ENCODE peak calls at places on chromosome 19, in four cellular contexts. M is fibroblast of mammary gland; S is activated CD4-positive, alpha-beta T cell treated with anti-CD3 and anti-CD28 coated beads, Interleukin-2, amount 50 U/mL, for 24 hours; F is aorta. Q is an unnamed sample.

GRCh38 chr19:33064117-33064777 is 441 bp downstream of the RHPN2 start:
- DNase-seq in F (no peak), S (no peak), M (no peak), Q (peak)

GRCh38 chr19:54316746-54317107 is 3.8 kb upstream of the LILRA5 start:
- DNase-seq in F (no peak), M (no peak), S (no peak), Q (no peak)

GRCh38 chr19:37931941-37932655 is 25.1 kb downstream of the SIPA1L3 start:
- DNase-seq in M (peak), F (peak), S (no peak), Q (peak)

GRCh38 chr19:18086590-18087138 is at the start of gene IL12RB1:
- DNase-seq in F (no peak), S (peak), M (no peak), Q (no peak)

GRCh38 chr19:39544201-39544903 is 4.4 kb upstream of the EID2 start:
- DNase-seq in S (no peak), M (peak), F (no peak), Q (no peak)

GRCh38 chr19:2546128-2547032 is 70.5 kb downstream of the GADD45B start:
- DNase-seq in F (peak), M (peak), S (no peak), Q (no peak)

GRCh38 chr19:2529473-2529918 is 53.6 kb downstream of the GADD45B start:
- DNase-seq in S (no peak), M (peak), F (peak), Q (no peak)

GRCh38 chr19:18109731-18110671 is 12.4 kb downstream of the MAST3 start:
- DNase-seq in S (no peak), M (no peak), F (peak), Q (peak)

GRCh38 chr19:3533020-3533408 is 6.0 kb upstream of the TEKTIP1 start:
- DNase-seq in S (no peak), M (no peak), F (no peak), Q (no peak)

GRCh38 chr19:35066691-35067563 is 25.4 kb downstream of the HPN start:
- DNase-seq in S (peak), F (peak), M (peak), Q (peak)

GRCh38 chr19:38990949-38991697 is 15.6 kb upstream of the FBXO17 start:
- DNase-seq in F (no peak), S (no peak), M (no peak), Q (no peak)

GRCh38 chr19:34669305-34669704 is 7.7 kb downstream of the SCGB2B2 start:
- DNase-seq in F (peak), M (no peak), S (no peak), Q (no peak)

GRCh38 chr19:40348961-40349507 is 539 bp downstream of the PLD3 start:
- DNase-seq in F (no peak), M (peak), S (no peak), Q (no peak)

GRCh38 chr19:3516675-3517207 is 10.6 kb downstream of the FZR1 start:
- DNase-seq in M (no peak), F (no peak), S (no peak), Q (no peak)

GRCh38 chr19:12759686-12760085 is 8.1 kb downstream of the BEST2 start:
- DNase-seq in F (no peak), S (no peak), M (no peak), Q (no peak)

GRCh38 chr19:390386-391198 is 18.4 kb downstream of the C2CD4C start:
- DNase-seq in S (no peak), M (no peak), F (no peak), Q (no peak)

GRCh38 chr19:32606289-32606688 is 25.3 kb downstream of the PDCD5 start:
- DNase-seq in F (no peak), S (no peak), M (no peak), Q (no peak)

GRCh38 chr19:18278521-18279265 is 2.7 kb downstream of the JUND start:
- DNase-seq in M (no peak), F (no peak), S (peak), Q (no peak)

GRCh38 chr19:38869836-38870607 is 8.1 kb downstream of the RINL start:
- DNase-seq in F (peak), M (peak), S (peak), Q (peak)

GRCh38 chr19:35911790-35912189 is 3.7 kb upstream of the TYROBP start:
- DNase-seq in M (no peak), S (no peak), F (no peak), Q (no peak)

GRCh38 chr19:38321646-38322323 is 2.1 kb downstream of the KCNK6 start:
- DNase-seq in M (peak), F (no peak), S (no peak), Q (peak)

GRCh38 chr19:39409207-39409885 is 2.7 kb downstream of the ZFP36 start:
- DNase-seq in S (peak), F (peak), M (peak), Q (peak)

GRCh38 chr19:44814132-44814470 is 5.2 kb downstream of the BCAM start:
- DNase-seq in S (no peak), M (no peak), F (no peak), Q (no peak)

GRCh38 chr19:50378863-50379236 is 2.6 kb downstream of the NR1H2 start:
- DNase-seq in S (no peak), M (no peak), F (no peak), Q (no peak)

GRCh38 chr19:57587529-57587928 is 3.6 kb downstream of the ZIK1 start:
- DNase-seq in S (no peak), F (no peak), M (peak), Q (peak)

GRCh38 chr19:41299755-41300089 is 10.2 kb upstream of the CCDC97 start:
- DNase-seq in M (peak), S (no peak), F (peak), Q (no peak)

GRCh38 chr19:49355890-49356289 is 6.3 kb downstream of the TEAD2 start:
- DNase-seq in S (no peak), M (peak), F (no peak), Q (no peak)